ENCODE peak calls at places on chromosomes 13 and 19, in four cellular contexts. C is GM12865, H is AG04450, V is breast epithelium. O is an unnamed sample.

GRCh38 chr13:43522788-43523187 is 264.0 kb downstream of the ENOX1 start:
- DNase-seq in C (no peak), H (no peak), V (no peak), O (no peak)

GRCh38 chr13:81171065-81171647 is 830.2 kb upstream of the SPRY2 start:
- DNase-seq in C (peak; percentile 4), H (no peak), V (no peak), O (no peak)

GRCh38 chr19:48043675-48044258 is at the start of gene CABP5:
- DNase-seq in C (no peak), H (no peak), V (no peak), O (no peak)

GRCh38 chr13:26964278-26965057 is 203.9 kb upstream of the GPR12 start:
- DNase-seq in C (no peak), H (no peak), V (no peak), O (no peak)

GRCh38 chr19:33496496-33496895 is 25.1 kb downstream of the PEPD start:
- DNase-seq in C (no peak), H (no peak), V (no peak), O (no peak)

GRCh38 chr19:41923045-41923788 is 5.0 kb downstream of the ERFL start:
- DNase-seq in C (no peak), H (no peak), V (no peak), O (no peak)

GRCh38 chr19:1446713-1447564 is 3.0 kb upstream of the APC2 start:
- DNase-seq in C (no peak), H (no peak), V (no peak), O (no peak)

GRCh38 chr13:40221460-40222201 is 444.8 kb downstream of the FOXO1 start:
- DNase-seq in C (peak; percentile 18), H (no peak), V (no peak), O (peak; percentile 34)

GRCh38 chr13:100796463-100796862 is 121.9 kb upstream of the TMTC4 start:
- DNase-seq in C (no peak), H (no peak), V (no peak), O (no peak)

GRCh38 chr19:38616265-38616664 is 1.5 kb downstream of the MAP4K1 start:
- DNase-seq in C (peak; percentile 63), H (no peak), V (no peak), O (no peak)

GRCh38 chr13:84118845-84119409 is 236.7 kb upstream of the SLITRK1 start:
- DNase-seq in C (no peak), H (no peak), V (no peak), O (no peak)

GRCh38 chr13:39945226-39945625 is 289.8 kb downstream of the COG6 start:
- DNase-seq in C (no peak), H (no peak), V (no peak), O (no peak)

GRCh38 chr13:78650725-78651083 is 8.3 kb downstream of the OBI1 start:
- DNase-seq in C (no peak), H (no peak), V (no peak), O (no peak)

GRCh38 chr19:9538183-9539058 is at the start of gene ZNF426:
- DNase-seq in C (peak; percentile 86), H (peak; percentile 55), V (peak; percentile 82), O (peak; percentile 63)

GRCh38 chr19:37251308-37252229 is 33.6 kb downstream of the ZNF383 start:
- DNase-seq in C (peak; percentile 45), H (peak; percentile 83), V (peak; percentile 89), O (peak; percentile 97)

GRCh38 chr19:14318873-14319272 is 62.4 kb upstream of the ADGRE5 start:
- DNase-seq in C (peak; percentile 34), H (no peak), V (no peak), O (no peak)

GRCh38 chr19:45446295-45446694 is 21.5 kb upstream of the FOSB start:
- DNase-seq in C (peak; percentile 62), H (no peak), V (no peak), O (no peak)

GRCh38 chr19:13790354-13790753 is 4.9 kb upstream of the ZSWIM4 start:
- DNase-seq in C (peak; percentile 74), H (no peak), V (no peak), O (no peak)

GRCh38 chr13:72379581-72379980 is 347.8 kb downstream of the MZT1 start:
- DNase-seq in C (no peak), H (no peak), V (no peak), O (no peak)

GRCh38 chr13:82947121-82948077 is 934.9 kb downstream of the SLITRK1 start:
- DNase-seq in C (no peak), H (no peak), V (no peak), O (peak; percentile 21)

GRCh38 chr13:44934724-44935123 is 54.5 kb downstream of the NUFIP1 start:
- DNase-seq in C (peak; percentile 36), H (no peak), V (no peak), O (no peak)

GRCh38 chr13:24865158-24865557 is 101.2 kb downstream of the RNF17 start:
- DNase-seq in C (no peak), H (no peak), V (no peak), O (no peak)

GRCh38 chr13:44437356-44438233 is 64.0 kb downstream of the SERP2 start:
- DNase-seq in C (peak; percentile 44), H (no peak), V (no peak), O (no peak)

GRCh38 chr19:58558623-58559274 is 338 bp upstream of the UBE2M start:
- DNase-seq in C (peak; percentile 100), H (peak; percentile 97), V (peak; percentile 100), O (peak; percentile 93)

GRCh38 chr19:7505288-7505681 is 10.6 kb upstream of the ZNF358 start:
- DNase-seq in C (no peak), H (no peak), V (no peak), O (no peak)

GRCh38 chr19:16944626-16945363 is 56.0 kb downstream of the F2RL3 start:
- DNase-seq in C (no peak), H (no peak), V (no peak), O (no peak)

GRCh38 chr13:105338044-105338443 is 1197.4 kb downstream of the EFNB2 start:
- DNase-seq in C (no peak), H (no peak), V (no peak), O (no peak)

GRCh38 chr13:94382520-94382919 is 97.0 kb downstream of the DCT start:
- DNase-seq in C (no peak), H (no peak), V (no peak), O (no peak)

GRCh38 chr13:67224148-67224846 is 5.8 kb downstream of the PCDH9 start:
- DNase-seq in C (peak; percentile 46), H (peak; percentile 68), V (peak; percentile 82), O (peak; percentile 67)

GRCh38 chr19:2332341-2333026 is 4.0 kb downstream of the SPPL2B start:
- DNase-seq in C (peak; percentile 89), H (no peak), V (no peak), O (no peak)

GRCh38 chr13:82747331-82747730 is 1134.9 kb downstream of the SLITRK1 start:
- DNase-seq in C (no peak), H (no peak), V (no peak), O (peak; percentile 69)

GRCh38 chr13:46178143-46178542 is 3.8 kb downstream of the LCP1 start:
- DNase-seq in C (no peak), H (no peak), V (no peak), O (no peak)

GRCh38 chr19:40332669-40333068 is 15.5 kb downstream of the C19orf47 start:
- DNase-seq in C (no peak), H (no peak), V (no peak), O (no peak)

GRCh38 chr19:55223291-55224037 is 5.1 kb downstream of the TMEM86B start:
- DNase-seq in C (no peak), H (no peak), V (no peak), O (no peak)

GRCh38 chr19:46764817-46765291 is 18.6 kb upstream of the STRN4 start:
- DNase-seq in C (no peak), H (no peak), V (no peak), O (no peak)

GRCh38 chr19:40365613-40366401 is 17.3 kb downstream of the PLD3 start:
- DNase-seq in C (peak; percentile 64), H (peak; percentile 39), V (no peak), O (no peak)

GRCh38 chr19:1252818-1253513 is 4.6 kb downstream of the MIDN start:
- DNase-seq in C (peak; percentile 80), H (peak; percentile 92), V (peak; percentile 90), O (peak; percentile 80)

GRCh38 chr19:14674764-14675163 is at the start of gene ADGRE3:
- DNase-seq in C (no peak), H (no peak), V (no peak), O (no peak)

GRCh38 chr13:75938811-75939525 is 302.8 kb downstream of the LMO7 start:
- DNase-seq in C (no peak), H (no peak), V (no peak), O (peak; percentile 74)

GRCh38 chr19:18208098-18208951 is 4.5 kb upstream of the RAB3A start:
- DNase-seq in C (peak; percentile 48), H (peak; percentile 65), V (no peak), O (no peak)
- TF ChIP-seq CTCF in C (peak; percentile 73), H (peak; percentile 41), V (no peak), O (peak; percentile 57)

GRCh38 chr13:97436845-97437244 is 2.9 kb downstream of the RAP2A start:
- DNase-seq in C (no peak), H (no peak), V (no peak), O (no peak)
- H3K4me3 ChIP-seq in C (peak overlapping the region; percentile 96), H (no peak overlapping the region), V (no peak overlapping the region), O (no peak overlapping the region)

DNA sequence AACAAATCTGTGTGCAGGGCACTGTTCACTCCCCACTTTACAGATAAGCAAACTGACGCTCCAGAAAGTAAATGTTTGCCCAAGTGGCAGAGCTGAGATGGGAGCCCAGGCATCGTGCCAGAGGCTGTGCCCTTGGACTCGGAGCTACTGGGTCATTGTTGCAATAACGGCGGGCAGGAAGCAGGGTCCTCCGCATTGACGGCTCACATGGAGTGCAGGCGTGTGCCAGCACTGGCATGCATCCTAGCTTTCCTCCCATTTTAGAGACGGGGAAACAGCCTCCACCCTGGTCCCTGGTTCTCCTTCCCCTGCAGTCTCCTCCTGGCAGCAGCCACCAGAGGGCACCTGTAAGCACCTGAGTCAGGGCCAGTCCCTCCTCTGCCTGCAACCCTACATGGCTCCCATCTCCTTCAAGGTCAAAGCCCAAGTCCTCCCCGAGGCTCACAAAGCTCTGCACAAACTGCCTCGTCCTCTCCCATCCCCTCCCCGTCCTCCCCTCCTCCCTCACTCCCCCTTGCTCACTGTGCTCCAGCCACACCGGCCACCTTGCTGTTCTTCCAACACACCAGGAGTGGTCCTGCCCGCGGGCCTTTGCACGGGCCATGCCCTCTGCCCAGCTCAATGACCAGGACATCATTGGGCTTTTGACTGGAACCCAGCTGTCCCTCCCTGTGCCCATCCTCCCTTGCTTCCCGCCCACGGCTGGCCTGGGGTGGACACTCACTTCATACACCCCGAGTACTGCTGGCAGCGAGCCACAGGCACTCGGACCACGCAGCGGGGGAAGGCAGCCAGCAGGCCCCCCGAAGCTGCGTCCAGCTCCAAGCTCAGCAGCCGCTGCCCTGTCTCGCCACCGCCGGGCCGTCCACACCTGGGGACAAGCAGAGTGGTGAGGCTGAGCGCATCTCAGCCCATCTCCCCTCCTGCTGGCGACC is 7.7 kb upstream of the LRG1 start:
- DNase-seq in C (no peak), H (no peak), V (no peak), O (no peak)
- TF ChIP-seq CTCF in C (peak; percentile 42), H (peak; percentile 33), V (no peak), O (peak; percentile 51)

DNA sequence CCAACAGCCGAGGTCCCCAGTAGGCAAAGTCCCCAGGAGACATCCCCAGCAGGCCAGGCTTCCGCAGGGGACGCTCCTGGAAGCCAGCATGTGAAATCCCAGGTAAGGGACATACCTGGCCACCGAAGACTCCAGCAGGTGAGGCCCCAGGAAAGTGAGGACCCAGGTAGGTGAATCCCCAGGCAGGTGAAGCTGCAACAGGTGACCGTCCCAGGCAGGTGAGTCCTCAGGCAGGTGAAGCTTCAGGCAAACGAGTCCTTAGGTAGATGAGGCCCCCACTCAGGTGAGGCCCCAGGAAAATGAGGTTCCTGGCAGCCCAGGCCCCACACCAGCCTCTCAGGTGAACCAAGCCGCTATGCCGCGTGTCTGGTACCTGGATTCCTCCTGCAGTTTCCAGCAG is 8.3 kb downstream of the FUT6 start:
- DNase-seq in C (no peak), H (no peak), V (no peak), O (no peak)
- H3K4me3 ChIP-seq in C (no peak overlapping the region), H (no peak overlapping the region), V (no peak overlapping the region), O (no peak overlapping the region)

O was measured in retinal pigment epithelial cell.